ENCODE peak calls at places on chromosomes 1 and 21, in six cellular contexts. M is GM13977, F is psoas muscle, N is thyroid gland, T is activated B cell treated with CpG ODN at 0.5 μM for 24 hours, L is PC-3. S is an unnamed sample.

GRCh38 chr1:183477986-183478781 is 5.9 kb downstream of the SMG7 start:
- DNase-seq in M (peak; percentile 22), F (no peak), N (no peak), T (no peak), L (no peak), S (no peak)

GRCh38 chr1:150763631-150764223 is 1.9 kb downstream of the CTSS start:
- DNase-seq in M (no peak), F (no peak), N (no peak), T (peak; percentile 18), L (no peak), S (no peak)

GRCh38 chr1:39898146-39898545 is 3.6 kb downstream of the MYCL start:
- DNase-seq in M (no peak), F (no peak), N (no peak), T (no peak), L (no peak), S (no peak)

GRCh38 chr21:31124005-31124404 is 85.7 kb upstream of the KRTAP19-8 start:
- DNase-seq in M (no peak), F (no peak), N (no peak), T (no peak), L (no peak), S (peak; percentile 59)

GRCh38 chr1:119739150-119739549 is 27.4 kb downstream of the PHGDH start:
- DNase-seq in M (no peak), F (no peak), N (peak; percentile 77), T (no peak), L (no peak), S (no peak)

GRCh38 chr1:192668434-192668983 is 32.6 kb downstream of the RGS13 start:
- DNase-seq in M (no peak), F (no peak), N (no peak), T (no peak), L (peak; percentile 83), S (no peak)

GRCh38 chr1:33792651-33793050 is 71.2 kb upstream of the HMGB4 start:
- DNase-seq in M (no peak), F (no peak), N (no peak), T (no peak), L (no peak), S (no peak)

GRCh38 chr1:154743536-154744036 is 126.5 kb downstream of the KCNN3 start:
- DNase-seq in M (no peak), F (no peak), N (peak; percentile 67), T (no peak), L (no peak), S (no peak)

GRCh38 chr1:205370780-205371179 is 14.1 kb upstream of the KLHDC8A start:
- DNase-seq in M (no peak), F (no peak), N (no peak), T (no peak), L (no peak), S (no peak)

GRCh38 chr1:101506541-101507164 is 269.8 kb downstream of the S1PR1 start:
- DNase-seq in M (peak; percentile 33), F (no peak), N (peak; percentile 13), T (no peak), L (peak; percentile 68), S (no peak)

GRCh38 chr1:115826642-115827041 is 14.3 kb downstream of the NHLH2 start:
- DNase-seq in M (no peak), F (no peak), N (no peak), T (no peak), L (no peak), S (no peak)

GRCh38 chr1:221667504-221667903 is 74.4 kb downstream of the DUSP10 start:
- DNase-seq in M (peak; percentile 8), F (no peak), N (no peak), T (no peak), L (peak; percentile 74), S (no peak)

GRCh38 chr1:232837085-232837484 is 31.9 kb downstream of the MAP10 start:
- DNase-seq in M (no peak), F (no peak), N (no peak), T (no peak), L (peak; percentile 57), S (no peak)

GRCh38 chr1:228416217-228416971 is at the start of gene TRIM17:
- DNase-seq in M (peak; percentile 64), F (no peak), N (peak; percentile 27), T (no peak), L (no peak), S (no peak)

GRCh38 chr1:73537400-73537799 is 660.6 kb downstream of the LRRIQ3 start:
- DNase-seq in M (no peak), F (no peak), N (no peak), T (no peak), L (no peak), S (peak; percentile 36)

GRCh38 chr21:26964379-26964778 is 2.5 kb downstream of the ADAMTS5 start:
- DNase-seq in M (no peak), F (peak; percentile 72), N (peak; percentile 83), T (no peak), L (no peak), S (no peak)

GRCh38 chr1:43975249-43975961 is 645 bp downstream of the ATP6V0B start:
- DNase-seq in M (peak; percentile 68), F (peak; percentile 64), N (peak; percentile 84), T (peak; percentile 49), L (no peak), S (peak; percentile 91)

GRCh38 chr1:192123212-192123611 is 35.0 kb upstream of the RGS18 start:
- DNase-seq in M (no peak), F (no peak), N (no peak), T (no peak), L (no peak), S (no peak)

GRCh38 chr1:42198251-42198650 is 33.7 kb upstream of the GUCA2A start:
- DNase-seq in M (no peak), F (no peak), N (no peak), T (no peak), L (no peak), S (no peak)
- TF ChIP-seq CTCF in M (no peak), F (no peak), N (no peak), T (no peak), L (no peak), S (no peak)

GRCh38 chr1:11272544-11272841 is 505 bp upstream of the UBIAD1 start:
- DNase-seq in M (no peak), F (no peak), N (no peak), T (no peak), L (no peak), S (no peak)
- TF ChIP-seq CTCF in M (no peak), F (no peak), N (no peak), T (no peak), L (no peak), S (no peak)

GRCh38 chr1:32172621-32173245 is 6.7 kb upstream of the TXLNA start:
- DNase-seq in M (no peak), F (no peak), N (no peak), T (no peak), L (peak; percentile 31), S (no peak)
- TF ChIP-seq CTCF in M (no peak), F (no peak), N (no peak), T (no peak), L (no peak), S (no peak)

DNA sequence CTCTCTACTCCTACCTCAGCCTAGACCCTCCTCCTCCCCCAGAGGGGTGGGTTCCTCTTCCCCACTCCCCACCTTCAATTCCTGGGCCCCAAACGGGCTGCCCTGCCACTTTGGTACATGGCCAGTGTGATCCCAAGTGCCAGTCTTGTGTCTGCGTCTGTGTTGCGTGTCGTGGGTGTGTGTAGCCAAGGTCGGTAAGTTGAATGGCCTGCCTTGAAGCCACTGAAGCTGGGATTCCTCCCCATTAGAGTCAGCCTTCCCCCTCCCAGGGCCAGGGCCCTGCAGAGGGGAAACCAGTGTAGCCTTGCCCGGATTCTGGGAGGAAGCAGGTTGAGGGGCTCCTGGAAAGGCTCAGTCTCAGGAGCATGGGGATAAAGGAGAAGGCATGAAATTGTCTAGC is 21.6 kb upstream of the VPS13D start:
- DNase-seq in M (no peak), F (no peak), N (no peak), T (no peak), L (no peak), S (no peak)
- TF ChIP-seq CTCF in M (no peak), F (no peak), N (no peak), T (no peak), L (no peak), S (no peak)

DNA sequence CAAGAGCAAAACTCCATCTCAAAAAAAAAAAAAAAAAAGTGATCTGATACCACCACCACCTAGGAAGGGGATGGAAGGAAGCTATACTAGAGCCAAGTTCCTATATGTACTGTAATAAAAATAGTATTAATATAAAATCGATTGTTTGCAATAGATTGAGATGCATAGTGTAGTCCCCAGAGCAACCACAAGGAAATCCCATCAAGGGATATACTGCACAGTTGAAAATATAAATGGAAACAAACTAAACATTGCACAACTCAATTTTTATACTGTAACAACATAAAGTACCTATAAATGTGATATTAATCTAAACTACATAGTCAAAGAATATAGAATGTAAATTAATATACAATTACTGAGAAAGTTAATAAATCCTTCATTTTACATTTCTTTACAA is 20.9 kb upstream of the PSMG1 start:
- DNase-seq in M (no peak), F (no peak), N (no peak), T (no peak), L (no peak), S (no peak)
- TF ChIP-seq CTCF in M (no peak), F (peak; percentile 8), N (no peak), T (no peak), L (no peak), S (peak; percentile 16)

GRCh38 chr1:76177644-76178043 is 103.1 kb downstream of the ST6GALNAC3 start:
- DNase-seq in M (no peak), F (no peak), N (no peak), T (no peak), L (no peak), S (no peak)
- TF ChIP-seq CTCF in M (no peak), F (no peak), N (no peak), T (no peak), L (no peak), S (no peak)

DNA sequence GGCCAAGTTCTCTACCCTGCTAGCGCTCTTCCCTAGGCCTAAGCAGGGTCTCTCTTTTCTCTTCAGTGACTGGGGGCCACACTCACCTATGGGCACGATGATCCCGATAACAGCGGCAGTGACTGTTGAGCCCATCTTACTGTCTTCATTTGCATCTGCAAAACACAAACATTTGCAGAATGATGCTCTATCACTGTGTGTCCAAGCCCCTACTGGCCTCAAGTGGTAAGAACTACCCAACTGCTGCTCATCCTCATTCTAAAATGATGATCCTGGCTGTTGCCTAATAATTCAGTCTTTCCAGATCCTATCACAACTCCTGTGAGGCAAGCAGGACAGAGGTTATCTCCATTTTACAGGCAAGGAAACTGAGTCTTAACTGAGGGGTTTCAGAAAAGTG is 16.7 kb upstream of the MAGOH start:
- DNase-seq in M (no peak), F (no peak), N (no peak), T (no peak), L (no peak), S (no peak)
- TF ChIP-seq CTCF in M (no peak), F (no peak), N (no peak), T (no peak), L (peak; percentile 36), S (no peak)

GRCh38 chr1:58064281-58064680 is 482.2 kb downstream of the OMA1 start:
- DNase-seq in M (no peak), F (no peak), N (no peak), T (no peak), L (no peak), S (no peak)
- TF ChIP-seq CTCF in M (no peak), F (no peak), N (no peak), T (no peak), L (no peak), S (no peak)